ENCODE peak calls at places on chromosomes 4 and X, in nine cellular contexts. One of them, this sample, is unnamed.

GRCh38 chr4:123043793-123044425 is 121.5 kb upstream of the NUDT6 start:
- DNase-seq in brain microvascular endothelial cell: no peak
- DNase-seq in EL: no peak
- DNase-seq in AG10803: no peak
- DNase-seq in activated CD8-positive, alpha-beta memory T cell treated with anti-CD3 and anti-CD28 coated beads for 48 hours: no peak
- DNase-seq in smooth muscle cell of the brain vasculature: no peak
- DNase-seq in renal cortical epithelial cell: peak
- DNase-seq in T-helper 9 cell: no peak
- DNase-seq in lower leg skin: no peak
- DNase-seq in this sample: no peak

GRCh38 chr4:188934320-188934975 is 795.2 kb downstream of the TRIML1 start:
- DNase-seq in brain microvascular endothelial cell: peak
- DNase-seq in EL: peak
- DNase-seq in AG10803: peak
- DNase-seq in activated CD8-positive, alpha-beta memory T cell treated with anti-CD3 and anti-CD28 coated beads for 48 hours: no peak
- DNase-seq in smooth muscle cell of the brain vasculature: no peak
- DNase-seq in renal cortical epithelial cell: peak
- DNase-seq in T-helper 9 cell: no peak
- DNase-seq in lower leg skin: no peak
- DNase-seq in this sample: no peak

GRCh38 chr4:10832989-10833635 is 148.5 kb upstream of the CLNK start:
- DNase-seq in brain microvascular endothelial cell: no peak
- DNase-seq in EL: no peak
- DNase-seq in AG10803: no peak
- DNase-seq in activated CD8-positive, alpha-beta memory T cell treated with anti-CD3 and anti-CD28 coated beads for 48 hours: no peak
- DNase-seq in smooth muscle cell of the brain vasculature: no peak
- DNase-seq in renal cortical epithelial cell: no peak
- DNase-seq in T-helper 9 cell: no peak
- DNase-seq in lower leg skin: no peak
- DNase-seq in this sample: no peak

GRCh38 chr4:72283357-72283756 is 251.6 kb downstream of the NPFFR2 start:
- DNase-seq in brain microvascular endothelial cell: no peak
- DNase-seq in EL: no peak
- DNase-seq in AG10803: no peak
- DNase-seq in activated CD8-positive, alpha-beta memory T cell treated with anti-CD3 and anti-CD28 coated beads for 48 hours: no peak
- DNase-seq in smooth muscle cell of the brain vasculature: no peak
- DNase-seq in renal cortical epithelial cell: no peak
- DNase-seq in T-helper 9 cell: no peak
- DNase-seq in lower leg skin: no peak
- DNase-seq in this sample: no peak

GRCh38 chrX:49257846-49258748 is 6.4 kb downstream of the FOXP3 start:
- DNase-seq in brain microvascular endothelial cell: no peak
- DNase-seq in EL: no peak
- DNase-seq in AG10803: no peak
- DNase-seq in activated CD8-positive, alpha-beta memory T cell treated with anti-CD3 and anti-CD28 coated beads for 48 hours: no peak
- DNase-seq in smooth muscle cell of the brain vasculature: no peak
- DNase-seq in renal cortical epithelial cell: no peak
- DNase-seq in T-helper 9 cell: no peak
- DNase-seq in lower leg skin: no peak
- DNase-seq in this sample: no peak

GRCh38 chrX:31653395-31653794 is 581.6 kb upstream of the FTHL17 start:
- DNase-seq in brain microvascular endothelial cell: no peak
- DNase-seq in EL: no peak
- DNase-seq in AG10803: no peak
- DNase-seq in activated CD8-positive, alpha-beta memory T cell treated with anti-CD3 and anti-CD28 coated beads for 48 hours: no peak
- DNase-seq in smooth muscle cell of the brain vasculature: no peak
- DNase-seq in renal cortical epithelial cell: no peak
- DNase-seq in T-helper 9 cell: no peak
- DNase-seq in lower leg skin: no peak
- DNase-seq in this sample: no peak

GRCh38 chrX:147376601-147377387 is 534.9 kb upstream of the FMR1 start:
- DNase-seq in brain microvascular endothelial cell: no peak
- DNase-seq in EL: no peak
- DNase-seq in AG10803: no peak
- DNase-seq in activated CD8-positive, alpha-beta memory T cell treated with anti-CD3 and anti-CD28 coated beads for 48 hours: no peak
- DNase-seq in smooth muscle cell of the brain vasculature: no peak
- DNase-seq in renal cortical epithelial cell: no peak
- DNase-seq in T-helper 9 cell: no peak
- DNase-seq in lower leg skin: no peak
- DNase-seq in this sample: no peak

GRCh38 chr4:77152421-77152820 is 4.6 kb upstream of the CCNG2 start:
- DNase-seq in brain microvascular endothelial cell: no peak
- DNase-seq in EL: no peak
- DNase-seq in AG10803: no peak
- DNase-seq in activated CD8-positive, alpha-beta memory T cell treated with anti-CD3 and anti-CD28 coated beads for 48 hours: no peak
- DNase-seq in smooth muscle cell of the brain vasculature: no peak
- DNase-seq in renal cortical epithelial cell: peak
- DNase-seq in T-helper 9 cell: no peak
- DNase-seq in lower leg skin: no peak
- DNase-seq in this sample: no peak

GRCh38 chr4:15714616-15715015 is 11.8 kb downstream of the BST1 start:
- DNase-seq in brain microvascular endothelial cell: no peak
- DNase-seq in EL: peak
- DNase-seq in AG10803: peak
- DNase-seq in activated CD8-positive, alpha-beta memory T cell treated with anti-CD3 and anti-CD28 coated beads for 48 hours: no peak
- DNase-seq in smooth muscle cell of the brain vasculature: no peak
- DNase-seq in renal cortical epithelial cell: no peak
- DNase-seq in T-helper 9 cell: no peak
- DNase-seq in lower leg skin: no peak
- DNase-seq in this sample: no peak

GRCh38 chrX:115583730-115584004 is 22.7 kb downstream of the PLS3 start:
- DNase-seq in brain microvascular endothelial cell: no peak
- DNase-seq in EL: no peak
- DNase-seq in AG10803: no peak
- DNase-seq in activated CD8-positive, alpha-beta memory T cell treated with anti-CD3 and anti-CD28 coated beads for 48 hours: no peak
- DNase-seq in smooth muscle cell of the brain vasculature: no peak
- DNase-seq in renal cortical epithelial cell: no peak
- DNase-seq in T-helper 9 cell: no peak
- DNase-seq in lower leg skin: no peak
- DNase-seq in this sample: no peak

GRCh38 chr4:106816501-106816900 is 219.6 kb downstream of the DKK2 start:
- DNase-seq in brain microvascular endothelial cell: peak
- DNase-seq in EL: peak
- DNase-seq in AG10803: peak
- DNase-seq in activated CD8-positive, alpha-beta memory T cell treated with anti-CD3 and anti-CD28 coated beads for 48 hours: no peak
- DNase-seq in smooth muscle cell of the brain vasculature: no peak
- DNase-seq in renal cortical epithelial cell: no peak
- DNase-seq in T-helper 9 cell: no peak
- DNase-seq in lower leg skin: no peak
- DNase-seq in this sample: no peak

GRCh38 chrX:52359614-52360232 is 9.1 kb upstream of the XAGE2 start:
- DNase-seq in brain microvascular endothelial cell: no peak
- DNase-seq in EL: no peak
- DNase-seq in AG10803: peak
- DNase-seq in activated CD8-positive, alpha-beta memory T cell treated with anti-CD3 and anti-CD28 coated beads for 48 hours: no peak
- DNase-seq in smooth muscle cell of the brain vasculature: no peak
- DNase-seq in renal cortical epithelial cell: no peak
- DNase-seq in T-helper 9 cell: no peak
- DNase-seq in lower leg skin: no peak
- DNase-seq in this sample: no peak

GRCh38 chrX:78452356-78452755 is 124.9 kb upstream of the CYSLTR1 start:
- DNase-seq in brain microvascular endothelial cell: no peak
- DNase-seq in EL: no peak
- DNase-seq in AG10803: no peak
- DNase-seq in activated CD8-positive, alpha-beta memory T cell treated with anti-CD3 and anti-CD28 coated beads for 48 hours: no peak
- DNase-seq in smooth muscle cell of the brain vasculature: no peak
- DNase-seq in renal cortical epithelial cell: no peak
- DNase-seq in T-helper 9 cell: no peak
- DNase-seq in lower leg skin: no peak
- DNase-seq in this sample: no peak

GRCh38 chr4:9765091-9765490 is 16.3 kb upstream of the DRD5 start:
- DNase-seq in brain microvascular endothelial cell: peak
- DNase-seq in EL: no peak
- DNase-seq in AG10803: peak
- DNase-seq in activated CD8-positive, alpha-beta memory T cell treated with anti-CD3 and anti-CD28 coated beads for 48 hours: no peak
- DNase-seq in smooth muscle cell of the brain vasculature: no peak
- DNase-seq in renal cortical epithelial cell: peak
- DNase-seq in T-helper 9 cell: no peak
- DNase-seq in lower leg skin: no peak
- DNase-seq in this sample: no peak

GRCh38 chrX:109826954-109827708 is 94.1 kb upstream of the ACSL4 start:
- DNase-seq in brain microvascular endothelial cell: peak
- DNase-seq in EL: peak
- DNase-seq in AG10803: peak
- DNase-seq in activated CD8-positive, alpha-beta memory T cell treated with anti-CD3 and anti-CD28 coated beads for 48 hours: no peak
- DNase-seq in smooth muscle cell of the brain vasculature: peak
- DNase-seq in renal cortical epithelial cell: peak
- DNase-seq in T-helper 9 cell: no peak
- DNase-seq in lower leg skin: no peak
- DNase-seq in this sample: no peak